ENCODE peak calls at places on chromosomes 12 and 14, in ten cellular contexts. One of them, this sample, is unnamed. For H3K36me3, the result is how much of the 10 kb centered on the place peaks cover.

GRCh38 chr14:90610641-90611040 is 205.6 kb downstream of the TTC7B start:
- DNase-seq in left ventricle myocardium inferior: no peak
- DNase-seq in neural progenitor cell: no peak
- DNase-seq in MM.1S: no peak
- DNase-seq in GM23248: no peak
- DNase-seq in GM23338: no peak
- DNase-seq in transverse colon: no peak
- DNase-seq in stomach: no peak
- DNase-seq in ovary: no peak
- DNase-seq in iPS DF 6.9: no peak
- DNase-seq in this sample: no peak

GRCh38 chr12:38890102-38890501 is 15.3 kb downstream of the CPNE8 start:
- DNase-seq in ovary: no peak
- DNase-seq in MM.1S: no peak
- DNase-seq in neural progenitor cell: no peak
- DNase-seq in stomach: no peak
- DNase-seq in GM23248: no peak
- DNase-seq in transverse colon: no peak
- DNase-seq in iPS DF 6.9: no peak
- DNase-seq in GM23338: no peak
- DNase-seq in left ventricle myocardium inferior: no peak
- DNase-seq in this sample: no peak

GRCh38 chr12:51937941-51938340 is 13.6 kb upstream of the ACVR1B start:
- DNase-seq in transverse colon: no peak
- DNase-seq in neural progenitor cell: peak
- DNase-seq in stomach: no peak
- DNase-seq in iPS DF 6.9: no peak
- DNase-seq in left ventricle myocardium inferior: no peak
- DNase-seq in GM23248: no peak
- DNase-seq in ovary: no peak
- DNase-seq in MM.1S: no peak
- DNase-seq in GM23338: no peak
- DNase-seq in this sample: no peak

GRCh38 chr12:663293-663871 is at the start of gene NINJ2:
- DNase-seq in MM.1S: no peak
- DNase-seq in stomach: no peak
- DNase-seq in GM23338: no peak
- DNase-seq in ovary: no peak
- DNase-seq in GM23248: peak
- DNase-seq in iPS DF 6.9: no peak
- DNase-seq in left ventricle myocardium inferior: peak
- DNase-seq in transverse colon: no peak
- DNase-seq in neural progenitor cell: no peak
- DNase-seq in this sample: no peak

GRCh38 chr12:96448287-96448686 is 41.1 kb upstream of the CFAP54 start:
- DNase-seq in ovary: no peak
- DNase-seq in iPS DF 6.9: no peak
- DNase-seq in transverse colon: no peak
- DNase-seq in GM23338: no peak
- DNase-seq in stomach: no peak
- DNase-seq in MM.1S: no peak
- DNase-seq in neural progenitor cell: no peak
- DNase-seq in left ventricle myocardium inferior: no peak
- DNase-seq in GM23248: peak
- DNase-seq in this sample: no peak

GRCh38 chr12:113965951-113966797 is at the start of gene RBM19:
- DNase-seq in neural progenitor cell: peak
- DNase-seq in MM.1S: peak
- DNase-seq in stomach: peak
- DNase-seq in iPS DF 6.9: peak
- DNase-seq in left ventricle myocardium inferior: peak
- DNase-seq in GM23248: peak
- DNase-seq in GM23338: peak
- DNase-seq in ovary: peak
- DNase-seq in transverse colon: peak
- DNase-seq in this sample: peak

GRCh38 chr14:68104518-68104917 is 284.9 kb downstream of the RAD51B start:
- DNase-seq in ovary: no peak
- DNase-seq in left ventricle myocardium inferior: no peak
- DNase-seq in iPS DF 6.9: no peak
- DNase-seq in stomach: no peak
- DNase-seq in MM.1S: no peak
- DNase-seq in GM23338: no peak
- DNase-seq in transverse colon: no peak
- DNase-seq in GM23248: peak
- DNase-seq in neural progenitor cell: no peak
- DNase-seq in this sample: no peak

GRCh38 chr12:32877670-32878459 is 18.7 kb downstream of the PKP2 start:
- DNase-seq in MM.1S: no peak
- DNase-seq in transverse colon: no peak
- DNase-seq in stomach: peak
- DNase-seq in iPS DF 6.9: no peak
- DNase-seq in neural progenitor cell: no peak
- DNase-seq in ovary: no peak
- DNase-seq in GM23338: no peak
- DNase-seq in left ventricle myocardium inferior: peak
- DNase-seq in GM23248: peak
- DNase-seq in this sample: no peak

GRCh38 chr14:30005114-30005698 is 77.6 kb upstream of the PRKD1 start:
- DNase-seq in iPS DF 6.9: peak
- DNase-seq in stomach: no peak
- DNase-seq in transverse colon: no peak
- DNase-seq in neural progenitor cell: peak
- DNase-seq in MM.1S: peak
- DNase-seq in left ventricle myocardium inferior: no peak
- DNase-seq in GM23248: peak
- DNase-seq in GM23338: peak
- DNase-seq in ovary: no peak
- DNase-seq in this sample: no peak

GRCh38 chr12:120155072-120155471 is 38.5 kb upstream of the RAB35 start:
- DNase-seq in GM23338: no peak
- DNase-seq in iPS DF 6.9: no peak
- DNase-seq in stomach: no peak
- DNase-seq in GM23248: no peak
- DNase-seq in neural progenitor cell: no peak
- DNase-seq in ovary: no peak
- DNase-seq in left ventricle myocardium inferior: no peak
- DNase-seq in MM.1S: no peak
- DNase-seq in transverse colon: no peak
- DNase-seq in this sample: no peak

GRCh38 chr14:22569749-22570131 is 19.3 kb downstream of the DAD1 start:
- DNase-seq in iPS DF 6.9: no peak
- DNase-seq in left ventricle myocardium inferior: no peak
- DNase-seq in ovary: no peak
- DNase-seq in neural progenitor cell: no peak
- DNase-seq in GM23248: no peak
- DNase-seq in stomach: no peak
- DNase-seq in transverse colon: no peak
- DNase-seq in GM23338: no peak
- DNase-seq in MM.1S: no peak
- DNase-seq in this sample: no peak

GRCh38 chr14:99234982-99235491 is 37.0 kb downstream of the BCL11B start:
- DNase-seq in MM.1S: no peak
- DNase-seq in iPS DF 6.9: no peak
- DNase-seq in left ventricle myocardium inferior: no peak
- DNase-seq in stomach: no peak
- DNase-seq in GM23338: peak
- DNase-seq in neural progenitor cell: peak
- DNase-seq in GM23248: no peak
- DNase-seq in ovary: no peak
- DNase-seq in transverse colon: no peak
- DNase-seq in this sample: no peak

GRCh38 chr12:18895946-18896345 is 158.0 kb downstream of the CAPZA3 start:
- DNase-seq in neural progenitor cell: peak
- DNase-seq in stomach: no peak
- DNase-seq in iPS DF 6.9: no peak
- DNase-seq in GM23338: peak
- DNase-seq in transverse colon: no peak
- DNase-seq in ovary: no peak
- DNase-seq in left ventricle myocardium inferior: peak
- DNase-seq in MM.1S: no peak
- DNase-seq in GM23248: no peak
- DNase-seq in this sample: no peak

GRCh38 chr14:64391113-64391725 is 3.1 kb downstream of the MTHFD1 start:
- DNase-seq in iPS DF 6.9: peak
- DNase-seq in MM.1S: no peak
- DNase-seq in neural progenitor cell: peak
- DNase-seq in ovary: no peak
- DNase-seq in stomach: no peak
- DNase-seq in GM23338: peak
- DNase-seq in left ventricle myocardium inferior: no peak
- DNase-seq in GM23248: no peak
- DNase-seq in transverse colon: no peak
- DNase-seq in this sample: no peak
- H3K27ac ChIP-seq in iPS DF 6.9: no peak
- H3K27ac ChIP-seq in MM.1S: no peak
- H3K27ac ChIP-seq in neural progenitor cell: peak
- H3K27ac ChIP-seq in ovary: no peak
- H3K27ac ChIP-seq in stomach: no peak
- H3K27ac ChIP-seq in GM23338: peak
- H3K27ac ChIP-seq in left ventricle myocardium inferior: no peak
- H3K27ac ChIP-seq in GM23248: no peak
- H3K27ac ChIP-seq in transverse colon: no peak
- H3K27ac ChIP-seq in this sample: no peak

GRCh38 chr14:92754956-92755355 is 6.5 kb upstream of the LGMN start:
- DNase-seq in left ventricle myocardium inferior: no peak
- DNase-seq in MM.1S: no peak
- DNase-seq in GM23248: no peak
- DNase-seq in neural progenitor cell: no peak
- DNase-seq in iPS DF 6.9: no peak
- DNase-seq in transverse colon: no peak
- DNase-seq in GM23338: no peak
- DNase-seq in stomach: no peak
- DNase-seq in ovary: no peak
- DNase-seq in this sample: no peak

GRCh38 chr14:92760524-92760805 is 12.0 kb upstream of the LGMN start:
- DNase-seq in iPS DF 6.9: no peak
- DNase-seq in ovary: no peak
- DNase-seq in transverse colon: no peak
- DNase-seq in GM23338: no peak
- DNase-seq in MM.1S: no peak
- DNase-seq in left ventricle myocardium inferior: no peak
- DNase-seq in neural progenitor cell: no peak
- DNase-seq in GM23248: no peak
- DNase-seq in stomach: no peak
- DNase-seq in this sample: no peak

GRCh38 chr14:92759679-92760523 is 11.5 kb upstream of the LGMN start:
- DNase-seq in MM.1S: peak
- DNase-seq in GM23248: no peak
- DNase-seq in transverse colon: no peak
- DNase-seq in iPS DF 6.9: no peak
- DNase-seq in GM23338: no peak
- DNase-seq in stomach: no peak
- DNase-seq in neural progenitor cell: no peak
- DNase-seq in left ventricle myocardium inferior: no peak
- DNase-seq in ovary: no peak
- DNase-seq in this sample: no peak

GRCh38 chr14:92755495-92755894 is 7.1 kb upstream of the LGMN start:
- DNase-seq in transverse colon: no peak
- DNase-seq in ovary: no peak
- DNase-seq in left ventricle myocardium inferior: no peak
- DNase-seq in iPS DF 6.9: no peak
- DNase-seq in MM.1S: no peak
- DNase-seq in neural progenitor cell: no peak
- DNase-seq in GM23338: no peak
- DNase-seq in GM23248: peak
- DNase-seq in stomach: no peak
- DNase-seq in this sample: no peak

GRCh38 chr14:92759300-92759678 is 10.9 kb upstream of the LGMN start:
- DNase-seq in neural progenitor cell: peak
- DNase-seq in iPS DF 6.9: no peak
- DNase-seq in MM.1S: peak
- DNase-seq in ovary: no peak
- DNase-seq in stomach: peak
- DNase-seq in transverse colon: peak
- DNase-seq in GM23338: peak
- DNase-seq in left ventricle myocardium inferior: no peak
- DNase-seq in GM23248: peak
- DNase-seq in this sample: peak
- H3K36me3 ChIP-seq in neural progenitor cell: under half
- H3K36me3 ChIP-seq in iPS DF 6.9: under half
- H3K36me3 ChIP-seq in MM.1S: under half
- H3K36me3 ChIP-seq in ovary: under half
- H3K36me3 ChIP-seq in stomach: under half
- H3K36me3 ChIP-seq in transverse colon: under half
- H3K36me3 ChIP-seq in GM23338: under half
- H3K36me3 ChIP-seq in left ventricle myocardium inferior: under half
- H3K36me3 ChIP-seq in GM23248: under half
- H3K36me3 ChIP-seq in this sample: under half

GRCh38 chr12:109156036-109156435 is 39.6 kb downstream of the ACACB start:
- DNase-seq in GM23248: no peak
- DNase-seq in stomach: no peak
- DNase-seq in transverse colon: no peak
- DNase-seq in MM.1S: no peak
- DNase-seq in neural progenitor cell: no peak
- DNase-seq in ovary: no peak
- DNase-seq in left ventricle myocardium inferior: no peak
- DNase-seq in iPS DF 6.9: no peak
- DNase-seq in GM23338: no peak
- DNase-seq in this sample: no peak
- H3K27ac ChIP-seq in GM23248: no peak
- H3K27ac ChIP-seq in stomach: peak
- H3K27ac ChIP-seq in transverse colon: peak
- H3K27ac ChIP-seq in MM.1S: no peak
- H3K27ac ChIP-seq in neural progenitor cell: no peak
- H3K27ac ChIP-seq in ovary: no peak
- H3K27ac ChIP-seq in left ventricle myocardium inferior: peak
- H3K27ac ChIP-seq in iPS DF 6.9: no peak
- H3K27ac ChIP-seq in GM23338: no peak
- H3K27ac ChIP-seq in this sample: no peak

GRCh38 chr12:8770499-8770898 is 51.9 kb upstream of the A2ML1 start:
- DNase-seq in iPS DF 6.9: no peak
- DNase-seq in transverse colon: no peak
- DNase-seq in GM23248: no peak
- DNase-seq in left ventricle myocardium inferior: no peak
- DNase-seq in neural progenitor cell: no peak
- DNase-seq in GM23338: no peak
- DNase-seq in ovary: no peak
- DNase-seq in stomach: no peak
- DNase-seq in MM.1S: no peak
- DNase-seq in this sample: no peak

GRCh38 chr12:8773456-8773855 is 49.0 kb upstream of the A2ML1 start:
- DNase-seq in neural progenitor cell: no peak
- DNase-seq in GM23248: no peak
- DNase-seq in left ventricle myocardium inferior: peak
- DNase-seq in stomach: no peak
- DNase-seq in MM.1S: no peak
- DNase-seq in ovary: no peak
- DNase-seq in iPS DF 6.9: no peak
- DNase-seq in transverse colon: no peak
- DNase-seq in GM23338: no peak
- DNase-seq in this sample: no peak

DNA sequence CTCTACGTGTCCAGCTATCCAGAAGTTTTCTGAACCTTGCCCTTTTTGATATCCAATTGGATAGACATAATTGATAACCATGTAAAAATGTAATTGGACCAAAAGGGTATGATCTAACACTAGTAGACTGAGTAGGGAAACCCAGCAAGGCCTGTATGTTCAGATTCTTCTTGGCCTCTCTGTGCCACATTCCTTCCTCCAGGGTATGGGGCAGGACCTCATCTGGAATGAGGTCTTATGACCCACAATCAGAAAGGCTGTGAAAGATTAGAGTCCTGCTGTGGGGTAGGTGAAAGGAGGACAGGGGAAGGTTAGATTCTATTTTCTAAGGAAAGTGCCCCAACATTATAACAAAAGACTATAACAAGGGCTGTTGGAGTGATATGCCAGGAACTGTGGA is 51.3 kb upstream of the A2ML1 start:
- DNase-seq in GM23338: no peak
- DNase-seq in left ventricle myocardium inferior: no peak
- DNase-seq in stomach: no peak
- DNase-seq in transverse colon: no peak
- DNase-seq in GM23248: no peak
- DNase-seq in neural progenitor cell: peak
- DNase-seq in ovary: no peak
- DNase-seq in MM.1S: no peak
- DNase-seq in iPS DF 6.9: no peak
- DNase-seq in this sample: no peak
- H3K36me3 ChIP-seq in GM23338: under half
- H3K36me3 ChIP-seq in left ventricle myocardium inferior: under half
- H3K36me3 ChIP-seq in stomach: under half
- H3K36me3 ChIP-seq in transverse colon: under half
- H3K36me3 ChIP-seq in GM23248: under half
- H3K36me3 ChIP-seq in neural progenitor cell: under half
- H3K36me3 ChIP-seq in ovary: under half
- H3K36me3 ChIP-seq in MM.1S: under half
- H3K36me3 ChIP-seq in iPS DF 6.9: under half
- H3K36me3 ChIP-seq in this sample: under half